ENCODE peak calls at places on chromosome 17, in six cellular contexts. W is foreskin fibroblast, F is heart left ventricle, H is lung, P is left lung, C is epithelial cell of esophagus. U is an unnamed sample.

GRCh38 chr17:29694923-29695563 is 72.3 kb upstream of the CORO6 start:
- DNase-seq in W (no peak), F (no peak), H (no peak), P (no peak), C (no peak), U (no peak)

GRCh38 chr17:48504953-48505352 is 25.9 kb downstream of the HOXB1 start:
- DNase-seq in W (no peak), F (no peak), H (no peak), P (no peak), C (no peak), U (no peak)

GRCh38 chr17:33242725-33243124 is 50.4 kb downstream of the ASIC2 start:
- DNase-seq in W (no peak), F (no peak), H (no peak), P (no peak), C (no peak), U (no peak)

GRCh38 chr17:83083368-83084201 is 4.2 kb downstream of the METRNL start:
- DNase-seq in W (peak; percentile 99), F (peak; percentile 58), H (no peak), P (peak; percentile 67), C (peak; percentile 51), U (peak; percentile 95)

GRCh38 chr17:40122944-40123810 is 1.4 kb downstream of the MSL1 start:
- DNase-seq in W (peak; percentile 58), F (peak; percentile 60), H (peak; percentile 55), P (peak; percentile 61), C (peak; percentile 44), U (peak; percentile 49)

GRCh38 chr17:73003487-73003886 is 89.0 kb downstream of the SLC39A11 start:
- DNase-seq in W (no peak), F (no peak), H (no peak), P (no peak), C (peak; percentile 45), U (no peak)

GRCh38 chr17:76695059-76695892 is 15.5 kb downstream of the MXRA7 start:
- DNase-seq in W (no peak), F (no peak), H (no peak), P (no peak), C (no peak), U (no peak)

GRCh38 chr17:45341389-45342158 is 24.8 kb upstream of the MAP3K14 start:
- DNase-seq in W (peak; percentile 98), F (peak; percentile 84), H (peak; percentile 54), P (peak; percentile 57), C (peak; percentile 59), U (peak; percentile 84)

GRCh38 chr17:76523084-76524037 is 14.1 kb downstream of the CYGB start:
- DNase-seq in W (peak; percentile 81), F (peak; percentile 75), H (peak; percentile 82), P (peak; percentile 79), C (peak; percentile 70), U (peak; percentile 59)

GRCh38 chr17:58391302-58391984 is 25.9 kb downstream of the RNF43 start:
- DNase-seq in W (peak; percentile 48), F (peak; percentile 29), H (peak; percentile 92), P (peak; percentile 81), C (peak; percentile 95), U (peak; percentile 67)

GRCh38 chr17:49977463-49978389 is 8.7 kb downstream of the DLX4 start:
- DNase-seq in W (no peak), F (no peak), H (no peak), P (no peak), C (peak; percentile 53), U (no peak)

GRCh38 chr17:61400058-61400785 is 579 bp downstream of the TBX2 start:
- DNase-seq in W (peak; percentile 71), F (peak; percentile 47), H (no peak), P (no peak), C (no peak), U (peak; percentile 64)

GRCh38 chr17:61396586-61397085 is 3.0 kb upstream of the TBX2 start:
- DNase-seq in W (peak; percentile 66), F (peak; percentile 30), H (no peak), P (no peak), C (no peak), U (no peak)

GRCh38 chr17:61397086-61397842 is 2.4 kb upstream of the TBX2 start:
- DNase-seq in W (peak; percentile 85), F (peak; percentile 46), H (no peak), P (no peak), C (no peak), U (peak; percentile 57)

GRCh38 chr17:61399131-61400057 is at the start of gene TBX2:
- DNase-seq in W (peak; percentile 99), F (peak; percentile 90), H (peak; percentile 74), P (peak; percentile 84), C (peak; percentile 37), U (peak; percentile 97)

DNA sequence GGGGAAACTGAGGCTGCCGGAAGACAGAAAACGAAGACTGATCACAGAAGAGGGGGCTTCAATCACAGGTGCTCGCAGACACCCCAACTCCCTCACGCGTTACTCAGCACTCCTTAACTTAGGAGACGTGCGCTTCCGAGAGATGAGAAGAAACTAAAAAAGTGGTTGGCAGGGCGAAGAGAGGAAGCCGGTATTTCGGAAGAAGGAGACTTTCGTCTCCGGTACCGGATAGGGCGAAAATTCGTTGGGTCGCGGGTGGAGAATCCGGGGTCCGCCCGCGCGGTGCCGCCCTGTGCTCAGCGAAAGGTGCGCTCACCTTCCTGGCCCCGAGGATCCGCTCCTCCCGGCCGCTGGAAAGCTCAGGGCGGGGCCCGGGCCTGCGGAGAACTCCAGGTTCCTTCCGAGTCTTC is 917 bp upstream of the TBX2 start:
- DNase-seq in W (peak; percentile 59), F (no peak), H (no peak), P (no peak), C (no peak), U (peak; percentile 44)
- H3K4me3 ChIP-seq in W (peak overlapping the region; percentile 92), F (peak overlapping the region; percentile 63), H (peak overlapping the region; percentile 77), P (peak overlapping the region; percentile 53), C (peak overlapping the region; percentile 10), U (peak overlapping the region; percentile 53)

DNA sequence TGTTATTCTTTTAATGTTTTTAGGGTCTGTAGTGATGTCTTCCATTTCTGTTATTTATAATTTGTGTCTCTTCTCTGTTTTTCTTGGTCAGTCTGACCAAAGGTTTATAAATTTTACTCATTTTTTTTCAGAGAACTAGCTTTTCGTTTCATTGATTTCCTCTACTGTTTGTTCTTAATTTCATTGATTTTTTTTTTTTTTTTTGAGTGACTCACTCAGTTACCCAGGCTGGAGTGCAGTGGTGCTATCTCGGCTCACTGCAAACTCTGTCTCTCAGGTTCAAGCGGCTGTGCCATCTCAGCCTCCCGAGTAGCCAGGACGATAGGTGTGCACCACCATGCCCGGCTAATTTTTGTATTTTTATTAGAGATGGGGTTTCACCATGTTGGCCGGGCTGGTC is 12.6 kb upstream of the UBTF start:
- DNase-seq in W (no peak), F (no peak), H (no peak), P (no peak), C (no peak), U (no peak)
- TF ChIP-seq CTCF in W (no peak), F (no peak), H (no peak), P (no peak), C (no peak), U (no peak)

GRCh38 chr17:37358830-37359681 is 16.7 kb upstream of the C17orf78 start:
- DNase-seq in W (peak; percentile 99), F (peak; percentile 96), H (peak; percentile 94), P (peak; percentile 94), C (peak; percentile 79), U (peak; percentile 94)

GRCh38 chr17:37359682-37360188 is 16.1 kb upstream of the C17orf78 start:
- DNase-seq in W (peak; percentile 60), F (no peak), H (peak; percentile 32), P (no peak), C (peak; percentile 40), U (no peak)

GRCh38 chr17:37361543-37361942 is 14.2 kb upstream of the C17orf78 start:
- DNase-seq in W (peak; percentile 8), F (no peak), H (no peak), P (no peak), C (peak; percentile 99), U (no peak)

GRCh38 chr17:37358098-37358829 is 17.5 kb upstream of the C17orf78 start:
- DNase-seq in W (peak; percentile 62), F (peak; percentile 50), H (peak; percentile 56), P (peak; percentile 50), C (peak; percentile 43), U (peak; percentile 38)

DNA sequence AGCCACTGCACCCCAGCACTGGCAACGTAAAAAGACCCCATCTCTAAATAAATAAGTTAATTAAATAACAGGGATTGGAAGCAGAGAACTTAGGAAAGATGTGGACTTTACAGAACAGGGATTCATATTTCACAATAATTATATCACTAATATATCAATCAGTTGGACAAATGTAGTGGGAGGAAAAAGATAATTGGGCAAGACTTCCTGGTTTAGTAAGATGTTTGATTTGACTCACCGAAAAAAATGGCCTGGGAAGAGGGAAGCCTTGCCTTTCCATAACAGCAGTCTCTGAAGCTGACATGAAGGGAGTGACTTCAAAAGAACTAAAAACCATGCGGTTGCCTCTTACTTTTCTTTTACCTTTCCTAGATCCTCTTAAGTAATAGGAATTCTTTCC is 15.2 kb upstream of the C17orf78 start:
- DNase-seq in W (peak; percentile 60), F (no peak), H (no peak), P (no peak), C (peak; percentile 93), U (peak; percentile 51)
- H3K4me3 ChIP-seq in W (no peak overlapping the region), F (no peak overlapping the region), H (no peak overlapping the region), P (no peak overlapping the region), C (no peak overlapping the region), U (no peak overlapping the region)

GRCh38 chr17:59899099-59899498 is 6.2 kb downstream of the RPS6KB1 start:
- DNase-seq in W (peak; percentile 45), F (no peak), H (no peak), P (no peak), C (peak; percentile 65), U (no peak)
- TF ChIP-seq CTCF in W (no peak), F (peak; percentile 6), H (no peak), P (peak; percentile 12), C (peak; percentile 59), U (no peak)

U was measured in cardiac fibroblast.